ENCODE peak calls at places on chromosomes 5 and 9, in six cellular contexts. W is K562, A is HEK293T, H is HTR-8/SVneo, L is hippocampal formation, J is activated gamma-delta T cell treated with Interleukin-2 at 50 U/mL for 16 hours. C is an unnamed sample.

GRCh38 chr9:98248737-98249474 is 6.5 kb downstream of the TBC1D2 start:
- DNase-seq in W (peak; percentile 42), A (no peak), H (peak; percentile 37), L (no peak), J (no peak), C (no peak)

GRCh38 chr5:150263801-150264621 is 25.6 kb downstream of the CAMK2A start:
- DNase-seq in W (peak; percentile 32), A (no peak), H (peak; percentile 77), L (no peak), J (no peak), C (peak; percentile 55)

GRCh38 chr5:79666758-79667157 is 22.9 kb upstream of the CMYA5 start:
- DNase-seq in W (no peak), A (no peak), H (no peak), L (no peak), J (no peak), C (no peak)

GRCh38 chr9:129412814-129413536 is 207.9 kb downstream of the C9orf50 start:
- DNase-seq in W (peak; percentile 70), A (peak; percentile 39), H (peak; percentile 40), L (peak; percentile 42), J (peak; percentile 41), C (peak; percentile 62)

GRCh38 chr9:127742435-127743088 is 7.5 kb upstream of the TOR2A start:
- DNase-seq in W (peak; percentile 96), A (peak; percentile 67), H (no peak), L (no peak), J (no peak), C (no peak)

GRCh38 chr9:71819115-71819739 is 50.9 kb upstream of the CEMIP2 start:
- DNase-seq in W (peak; percentile 13), A (peak; percentile 23), H (no peak), L (peak; percentile 3), J (peak; percentile 54), C (peak; percentile 43)

GRCh38 chr9:135033487-135033886 is 54.0 kb upstream of the OLFM1 start:
- DNase-seq in W (no peak), A (no peak), H (no peak), L (no peak), J (no peak), C (peak; percentile 6)

GRCh38 chr5:61398440-61398839 is 66.4 kb downstream of the ZSWIM6 start:
- DNase-seq in W (no peak), A (no peak), H (no peak), L (no peak), J (no peak), C (no peak)

GRCh38 chr5:77498952-77499351 is 6.8 kb upstream of the WDR41 start:
- DNase-seq in W (no peak), A (no peak), H (no peak), L (no peak), J (no peak), C (no peak)

GRCh38 chr5:126516133-126516532 is 78.9 kb downstream of the ALDH7A1 start:
- DNase-seq in W (no peak), A (no peak), H (peak; percentile 40), L (no peak), J (no peak), C (no peak)

GRCh38 chr9:87464110-87464991 is 33.3 kb upstream of the DAPK1 start:
- DNase-seq in W (no peak), A (no peak), H (no peak), L (no peak), J (no peak), C (no peak)

GRCh38 chr5:141753971-141754713 is 72.1 kb upstream of the ARAP3 start:
- DNase-seq in W (peak; percentile 80), A (peak; percentile 49), H (peak; percentile 59), L (no peak), J (no peak), C (no peak)

GRCh38 chr9:127519301-127520166 is 68.2 kb downstream of the LRSAM1 start:
- DNase-seq in W (no peak), A (no peak), H (peak; percentile 90), L (peak; percentile 22), J (no peak), C (no peak)

GRCh38 chr5:148011407-148012124 is 52.2 kb upstream of the SPINK5 start:
- DNase-seq in W (no peak), A (no peak), H (no peak), L (no peak), J (no peak), C (no peak)

GRCh38 chr5:151868451-151868850 is 56.2 kb downstream of the GLRA1 start:
- DNase-seq in W (no peak), A (no peak), H (no peak), L (no peak), J (no peak), C (no peak)

GRCh38 chr9:86713970-86714369 is 233.3 kb downstream of the GAS1 start:
- DNase-seq in W (no peak), A (no peak), H (no peak), L (no peak), J (no peak), C (no peak)

GRCh38 chr5:98941131-98941883 is 12.5 kb upstream of the CHD1 start:
- DNase-seq in W (no peak), A (no peak), H (no peak), L (no peak), J (no peak), C (no peak)

GRCh38 chr5:94793113-94793815 is 174.8 kb downstream of the SLF1 start:
- DNase-seq in W (no peak), A (no peak), H (no peak), L (no peak), J (no peak), C (no peak)

GRCh38 chr5:68332546-68332945 is 117.0 kb downstream of the PIK3R1 start:
- DNase-seq in W (no peak), A (no peak), H (no peak), L (no peak), J (no peak), C (no peak)